ENCODE peak calls at places on chromosomes 4 and X, in ten cellular contexts. L is lower lobe of right lung; G is skeletal muscle cell; Q is HTR-8/SVneo; A is HL-60; T is astrocyte; M is transverse colon; O is IMR-90; S is activated CD4-positive, alpha-beta T cell treated with anti-CD3 and anti-CD28 coated beads, Interleukin-2, amount 10 ng/mL, durations not matched to agents 7 days and 5 days; C is ovary. X is an unnamed sample.

GRCh38 chr4:40473578-40474388 is 138.7 kb downstream of the CHRNA9 start:
- DNase-seq in L (no peak), G (no peak), Q (no peak), A (no peak), T (no peak), M (peak), O (no peak), S (no peak), C (no peak), X (peak)

GRCh38 chrX:22165732-22166457 is 106.8 kb upstream of the CBLL2 start:
- DNase-seq in L (no peak), G (peak), Q (peak), A (no peak), T (peak), M (no peak), O (peak), S (no peak), C (no peak), X (no peak)

GRCh38 chr4:153950100-153950979 is 161.5 kb upstream of the SFRP2 start:
- DNase-seq in L (no peak), G (no peak), Q (no peak), A (no peak), T (peak), M (peak), O (no peak), S (peak), C (no peak), X (peak)

GRCh38 chrX:13026877-13027652 is 17.4 kb downstream of the FAM9C start:
- DNase-seq in L (no peak), G (no peak), Q (no peak), A (no peak), T (no peak), M (no peak), O (no peak), S (no peak), C (no peak), X (no peak)

GRCh38 chrX:54950730-54951375 is 30.2 kb downstream of the TRO start:
- DNase-seq in L (no peak), G (no peak), Q (no peak), A (no peak), T (no peak), M (no peak), O (no peak), S (no peak), C (no peak), X (no peak)

GRCh38 chr4:33429971-33430370 is 2709.8 kb downstream of the PCDH7 start:
- DNase-seq in L (no peak), G (no peak), Q (no peak), A (no peak), T (no peak), M (no peak), O (no peak), S (no peak), C (no peak), X (no peak)

GRCh38 chrX:22247169-22247568 is 25.5 kb upstream of the CBLL2 start:
- DNase-seq in L (no peak), G (no peak), Q (peak), A (no peak), T (peak), M (no peak), O (peak), S (no peak), C (no peak), X (no peak)

GRCh38 chr4:70637239-70637920 is 8.8 kb downstream of the ENAM start:
- DNase-seq in L (no peak), G (no peak), Q (no peak), A (no peak), T (no peak), M (no peak), O (peak), S (no peak), C (no peak), X (no peak)

GRCh38 chr4:54146139-54146538 is 46.2 kb downstream of the GSX2 start:
- DNase-seq in L (no peak), G (no peak), Q (no peak), A (no peak), T (no peak), M (no peak), O (no peak), S (no peak), C (no peak), X (no peak)

GRCh38 chr4:9916937-9917336 is 104.4 kb downstream of the SLC2A9 start:
- DNase-seq in L (no peak), G (no peak), Q (no peak), A (no peak), T (no peak), M (no peak), O (no peak), S (no peak), C (no peak), X (no peak)

GRCh38 chrX:38220936-38221386 is 290 bp upstream of the SRPX start:
- DNase-seq in L (no peak), G (no peak), Q (no peak), A (no peak), T (peak), M (no peak), O (peak), S (no peak), C (no peak), X (no peak)

GRCh38 chr4:13640149-13640671 is 12.7 kb upstream of the BOD1L1 start:
- DNase-seq in L (no peak), G (peak), Q (peak), A (no peak), T (peak), M (no peak), O (peak), S (no peak), C (no peak), X (no peak)

GRCh38 chr4:125388653-125389052 is 73.9 kb downstream of the FAT4 start:
- DNase-seq in L (no peak), G (peak), Q (no peak), A (no peak), T (peak), M (no peak), O (peak), S (no peak), C (no peak), X (no peak)

GRCh38 chr4:154741877-154742851 is 1.6 kb upstream of the LRAT start:
- DNase-seq in L (no peak), G (no peak), Q (no peak), A (no peak), T (peak), M (no peak), O (no peak), S (no peak), C (no peak), X (no peak)

GRCh38 chrX:34197946-34198345 is 65.8 kb upstream of the FAM47A start:
- DNase-seq in L (no peak), G (no peak), Q (no peak), A (no peak), T (no peak), M (no peak), O (no peak), S (no peak), C (no peak), X (no peak)

GRCh38 chr4:98929341-98930267 is 671 bp upstream of the EIF4E start:
- DNase-seq in L (peak), G (peak), Q (peak), A (peak), T (peak), M (peak), O (peak), S (peak), C (peak), X (peak)

GRCh38 chr4:102637391-102637790 is 123.4 kb downstream of the MANBA start:
- DNase-seq in L (no peak), G (no peak), Q (no peak), A (no peak), T (no peak), M (no peak), O (no peak), S (no peak), C (no peak), X (no peak)

GRCh38 chr4:112214397-112215264 is 17.0 kb upstream of the AP1AR start:
- DNase-seq in L (no peak), G (no peak), Q (peak), A (no peak), T (peak), M (no peak), O (peak), S (no peak), C (no peak), X (no peak)

GRCh38 chrX:118751950-118752783 is 24.8 kb downstream of the IL13RA1 start:
- DNase-seq in L (no peak), G (no peak), Q (no peak), A (no peak), T (no peak), M (no peak), O (no peak), S (no peak), C (no peak), X (no peak)

GRCh38 chr4:142440093-142440492 is 406.0 kb downstream of the INPP4B start:
- DNase-seq in L (no peak), G (no peak), Q (no peak), A (no peak), T (peak), M (no peak), O (peak), S (no peak), C (no peak), X (no peak)

GRCh38 chrX:150558424-150558823 is 10.0 kb upstream of the MTM1 start:
- DNase-seq in L (no peak), G (no peak), Q (no peak), A (no peak), T (no peak), M (no peak), O (no peak), S (no peak), C (no peak), X (no peak)

GRCh38 chrX:31136144-31136572 is 64.3 kb upstream of the FTHL17 start:
- DNase-seq in L (no peak), G (no peak), Q (no peak), A (no peak), T (no peak), M (no peak), O (no peak), S (no peak), C (no peak), X (no peak)

GRCh38 chr4:9936128-9936644 is 85.1 kb downstream of the SLC2A9 start:
- DNase-seq in L (no peak), G (no peak), Q (no peak), A (no peak), T (no peak), M (no peak), O (no peak), S (no peak), C (no peak), X (no peak)

GRCh38 chr4:15765910-15766703 is 12.0 kb upstream of the CD38 start:
- DNase-seq in L (no peak), G (no peak), Q (no peak), A (peak), T (no peak), M (peak), O (no peak), S (peak), C (no peak), X (peak)

GRCh38 chrX:49242545-49243066 is 7.3 kb downstream of the CCDC22 start:
- DNase-seq in L (no peak), G (no peak), Q (no peak), A (no peak), T (no peak), M (no peak), O (no peak), S (no peak), C (no peak), X (no peak)

GRCh38 chr4:53422367-53422766 is 44.9 kb downstream of the FIP1L1 start:
- DNase-seq in L (no peak), G (no peak), Q (no peak), A (no peak), T (no peak), M (no peak), O (no peak), S (no peak), C (no peak), X (no peak)

GRCh38 chr4:89121711-89122387 is 10.5 kb downstream of the TIGD2 start:
- DNase-seq in L (no peak), G (no peak), Q (no peak), A (no peak), T (no peak), M (no peak), O (no peak), S (no peak), C (no peak), X (no peak)

GRCh38 chr4:23368081-23368697 is 521.7 kb downstream of the PPARGC1A start:
- DNase-seq in L (no peak), G (no peak), Q (no peak), A (peak), T (no peak), M (peak), O (peak), S (no peak), C (no peak), X (peak)

GRCh38 chr4:33149658-33150057 is 2429.5 kb downstream of the PCDH7 start:
- DNase-seq in L (no peak), G (no peak), Q (no peak), A (no peak), T (no peak), M (no peak), O (no peak), S (no peak), C (no peak), X (no peak)

GRCh38 chr4:152780267-152780811 is 585 bp downstream of the ARFIP1 start:
- DNase-seq in L (no peak), G (no peak), Q (peak), A (peak), T (peak), M (no peak), O (peak), S (no peak), C (no peak), X (peak)

GRCh38 chr4:19791422-19792113 is 460.1 kb upstream of the SLIT2 start:
- DNase-seq in L (no peak), G (no peak), Q (no peak), A (no peak), T (no peak), M (no peak), O (peak), S (no peak), C (no peak), X (no peak)

GRCh38 chrX:123731258-123731986 is 1.4 kb downstream of the THOC2 start:
- DNase-seq in L (peak), G (no peak), Q (no peak), A (no peak), T (peak), M (no peak), O (peak), S (peak), C (no peak), X (peak)

GRCh38 chr4:94577136-94577535 is 125.4 kb downstream of the PDLIM5 start:
- DNase-seq in L (no peak), G (no peak), Q (no peak), A (no peak), T (peak), M (peak), O (peak), S (no peak), C (peak), X (no peak)

X was measured in colonic mucosa.